ENCODE peak calls at places on chromosomes 13 and 19, in four cellular contexts. One of them, this sample, is unnamed.

GRCh38 chr13:100608906-100609305 is 20.3 kb upstream of the GGACT start:
- DNase-seq in endothelial cell of umbilical vein: peak
- DNase-seq in hepatocyte: peak
- DNase-seq in fibroblast of lung: peak
- DNase-seq in this sample: no peak

GRCh38 chr19:40332669-40333068 is 15.5 kb downstream of the C19orf47 start:
- DNase-seq in endothelial cell of umbilical vein: no peak
- DNase-seq in hepatocyte: no peak
- DNase-seq in fibroblast of lung: no peak
- DNase-seq in this sample: no peak

GRCh38 chr19:5191091-5191490 is 149.5 kb downstream of the PTPRS start:
- DNase-seq in endothelial cell of umbilical vein: no peak
- DNase-seq in hepatocyte: no peak
- DNase-seq in fibroblast of lung: peak
- DNase-seq in this sample: no peak

GRCh38 chr13:113628291-113629270 is 29.4 kb downstream of the ATP4B start:
- DNase-seq in endothelial cell of umbilical vein: no peak
- DNase-seq in hepatocyte: no peak
- DNase-seq in fibroblast of lung: no peak
- DNase-seq in this sample: peak

GRCh38 chr13:113996912-113997745 is 23.3 kb upstream of the C13orf46 start:
- DNase-seq in endothelial cell of umbilical vein: no peak
- DNase-seq in hepatocyte: no peak
- DNase-seq in fibroblast of lung: no peak
- DNase-seq in this sample: no peak

GRCh38 chr13:65613004-65613403 is 1617.1 kb downstream of the PCDH9 start:
- DNase-seq in endothelial cell of umbilical vein: no peak
- DNase-seq in hepatocyte: no peak
- DNase-seq in fibroblast of lung: no peak
- DNase-seq in this sample: peak

GRCh38 chr13:79782541-79783216 is 301.7 kb downstream of the NDFIP2 start:
- DNase-seq in endothelial cell of umbilical vein: peak
- DNase-seq in hepatocyte: peak
- DNase-seq in fibroblast of lung: peak
- DNase-seq in this sample: peak

GRCh38 chr13:32917504-32917903 is 98.7 kb upstream of the KL start:
- DNase-seq in endothelial cell of umbilical vein: peak
- DNase-seq in hepatocyte: no peak
- DNase-seq in fibroblast of lung: peak
- DNase-seq in this sample: no peak

GRCh38 chr19:23762884-23763711 is 4.4 kb upstream of the ZNF681 start:
- DNase-seq in endothelial cell of umbilical vein: no peak
- DNase-seq in hepatocyte: peak
- DNase-seq in fibroblast of lung: peak
- DNase-seq in this sample: peak

GRCh38 chr13:76223999-76224398 is 587.9 kb downstream of the LMO7 start:
- DNase-seq in endothelial cell of umbilical vein: no peak
- DNase-seq in hepatocyte: no peak
- DNase-seq in fibroblast of lung: no peak
- DNase-seq in this sample: no peak

GRCh38 chr13:52454459-52454824 is 836 bp upstream of the CKAP2 start:
- DNase-seq in endothelial cell of umbilical vein: peak
- DNase-seq in hepatocyte: peak
- DNase-seq in fibroblast of lung: peak
- DNase-seq in this sample: no peak

GRCh38 chr13:51793570-51794273 is 10.2 kb downstream of the DHRS12 start:
- DNase-seq in endothelial cell of umbilical vein: peak
- DNase-seq in hepatocyte: peak
- DNase-seq in fibroblast of lung: peak
- DNase-seq in this sample: peak

GRCh38 chr13:27920677-27921420 is 1.0 kb downstream of the PDX1 start:
- DNase-seq in endothelial cell of umbilical vein: no peak
- DNase-seq in hepatocyte: no peak
- DNase-seq in fibroblast of lung: no peak
- DNase-seq in this sample: peak

GRCh38 chr13:45540195-45540594 is 75.3 kb downstream of the ERICH6B start:
- DNase-seq in endothelial cell of umbilical vein: no peak
- DNase-seq in hepatocyte: no peak
- DNase-seq in fibroblast of lung: no peak
- DNase-seq in this sample: no peak

GRCh38 chr13:24252136-24252535 is 57.2 kb upstream of the C1QTNF9 start:
- DNase-seq in endothelial cell of umbilical vein: no peak
- DNase-seq in hepatocyte: no peak
- DNase-seq in fibroblast of lung: no peak
- DNase-seq in this sample: no peak

GRCh38 chr13:109180905-109181425 is 551.6 kb downstream of the MYO16 start:
- DNase-seq in endothelial cell of umbilical vein: no peak
- DNase-seq in hepatocyte: peak
- DNase-seq in fibroblast of lung: peak
- DNase-seq in this sample: peak

GRCh38 chr13:37068962-37069361 is 9.5 kb upstream of the SUPT20H start:
- DNase-seq in endothelial cell of umbilical vein: peak
- DNase-seq in hepatocyte: no peak
- DNase-seq in fibroblast of lung: peak
- DNase-seq in this sample: no peak

GRCh38 chr19:2231621-2232221 is 4.4 kb downstream of the PLEKHJ1 start:
- DNase-seq in endothelial cell of umbilical vein: no peak
- DNase-seq in hepatocyte: no peak
- DNase-seq in fibroblast of lung: no peak
- DNase-seq in this sample: peak

GRCh38 chr13:20939662-20940061 is 37.1 kb upstream of the XPO4 start:
- DNase-seq in endothelial cell of umbilical vein: no peak
- DNase-seq in hepatocyte: no peak
- DNase-seq in fibroblast of lung: no peak
- DNase-seq in this sample: no peak

GRCh38 chr13:67119481-67119883 is 110.7 kb downstream of the PCDH9 start:
- DNase-seq in endothelial cell of umbilical vein: peak
- DNase-seq in hepatocyte: no peak
- DNase-seq in fibroblast of lung: peak
- DNase-seq in this sample: peak

GRCh38 chr19:31260171-31260933 is 88.9 kb downstream of the TSHZ3 start:
- DNase-seq in endothelial cell of umbilical vein: no peak
- DNase-seq in hepatocyte: no peak
- DNase-seq in fibroblast of lung: no peak
- DNase-seq in this sample: peak

GRCh38 chr19:38265213-38265861 is 964 bp downstream of the SPINT2 start:
- DNase-seq in endothelial cell of umbilical vein: no peak
- DNase-seq in hepatocyte: peak
- DNase-seq in fibroblast of lung: peak
- DNase-seq in this sample: peak

GRCh38 chr13:34254366-34254765 is 436.4 kb downstream of the RFC3 start:
- DNase-seq in endothelial cell of umbilical vein: no peak
- DNase-seq in hepatocyte: no peak
- DNase-seq in fibroblast of lung: no peak
- DNase-seq in this sample: peak

GRCh38 chr13:59607172-59607571 is 556.6 kb downstream of the DIAPH3 start:
- DNase-seq in endothelial cell of umbilical vein: no peak
- DNase-seq in hepatocyte: no peak
- DNase-seq in fibroblast of lung: no peak
- DNase-seq in this sample: no peak

GRCh38 chr19:2278504-2279158 is 3.3 kb downstream of the PEAK3 start:
- DNase-seq in endothelial cell of umbilical vein: no peak
- DNase-seq in hepatocyte: no peak
- DNase-seq in fibroblast of lung: no peak
- DNase-seq in this sample: peak

GRCh38 chr13:73059460-73060250 is 850 bp downstream of the KLF5 start:
- DNase-seq in endothelial cell of umbilical vein: peak
- DNase-seq in hepatocyte: peak
- DNase-seq in fibroblast of lung: peak
- DNase-seq in this sample: peak

GRCh38 chr19:29121684-29122083 is 91.3 kb downstream of the UQCRFS1 start:
- DNase-seq in endothelial cell of umbilical vein: no peak
- DNase-seq in hepatocyte: peak
- DNase-seq in fibroblast of lung: no peak
- DNase-seq in this sample: no peak

GRCh38 chr13:99178636-99179035 is 22.0 kb upstream of the UBAC2 start:
- DNase-seq in endothelial cell of umbilical vein: no peak
- DNase-seq in hepatocyte: no peak
- DNase-seq in fibroblast of lung: no peak
- DNase-seq in this sample: no peak

GRCh38 chr13:58804832-58805231 is 1173.3 kb downstream of the PCDH17 start:
- DNase-seq in endothelial cell of umbilical vein: peak
- DNase-seq in hepatocyte: no peak
- DNase-seq in fibroblast of lung: no peak
- DNase-seq in this sample: no peak

GRCh38 chr13:93307166-93307565 is 80.6 kb downstream of the GPC6 start:
- DNase-seq in endothelial cell of umbilical vein: no peak
- DNase-seq in hepatocyte: no peak
- DNase-seq in fibroblast of lung: peak
- DNase-seq in this sample: peak

GRCh38 chr13:33281951-33282595 is 3.5 kb downstream of the STARD13 start:
- DNase-seq in endothelial cell of umbilical vein: peak
- DNase-seq in hepatocyte: no peak
- DNase-seq in fibroblast of lung: peak
- DNase-seq in this sample: no peak

GRCh38 chr13:79986890-79987289 is 354.0 kb downstream of the SPRY2 start:
- DNase-seq in endothelial cell of umbilical vein: no peak
- DNase-seq in hepatocyte: no peak
- DNase-seq in fibroblast of lung: no peak
- DNase-seq in this sample: no peak

GRCh38 chr13:97506511-97506910 is 72.5 kb downstream of the RAP2A start:
- DNase-seq in endothelial cell of umbilical vein: peak
- DNase-seq in hepatocyte: peak
- DNase-seq in fibroblast of lung: no peak
- DNase-seq in this sample: no peak

GRCh38 chr13:75416327-75417005 is 65.5 kb downstream of the TBC1D4 start:
- DNase-seq in endothelial cell of umbilical vein: no peak
- DNase-seq in hepatocyte: no peak
- DNase-seq in fibroblast of lung: no peak
- DNase-seq in this sample: no peak

GRCh38 chr19:41956621-41957020 is 2.5 kb downstream of the RABAC1 start:
- DNase-seq in endothelial cell of umbilical vein: no peak
- DNase-seq in hepatocyte: no peak
- DNase-seq in fibroblast of lung: no peak
- DNase-seq in this sample: peak

GRCh38 chr19:41957161-41957837 is 1.8 kb downstream of the RABAC1 start:
- DNase-seq in endothelial cell of umbilical vein: no peak
- DNase-seq in hepatocyte: no peak
- DNase-seq in fibroblast of lung: no peak
- DNase-seq in this sample: peak

GRCh38 chr19:41955521-41955920 is 3.6 kb downstream of the RABAC1 start:
- DNase-seq in endothelial cell of umbilical vein: no peak
- DNase-seq in hepatocyte: no peak
- DNase-seq in fibroblast of lung: no peak
- DNase-seq in this sample: peak

GRCh38 chr19:41951686-41952172 is 7.4 kb downstream of the RABAC1 start:
- DNase-seq in endothelial cell of umbilical vein: peak
- DNase-seq in hepatocyte: peak
- DNase-seq in fibroblast of lung: peak
- DNase-seq in this sample: peak
- H2AFZ ChIP-seq in endothelial cell of umbilical vein: peak
- H2AFZ ChIP-seq in hepatocyte: no peak
- H2AFZ ChIP-seq in fibroblast of lung: peak
- H2AFZ ChIP-seq in this sample: peak

GRCh38 chr19:7799640-7800355 is 30.2 kb upstream of the EVI5L start:
- DNase-seq in endothelial cell of umbilical vein: peak
- DNase-seq in hepatocyte: peak
- DNase-seq in fibroblast of lung: peak
- DNase-seq in this sample: peak
- H3K4me3 ChIP-seq in endothelial cell of umbilical vein: peak
- H3K4me3 ChIP-seq in hepatocyte: peak
- H3K4me3 ChIP-seq in fibroblast of lung: peak
- H3K4me3 ChIP-seq in this sample: peak

GRCh38 chr19:1199531-1199930 is 6.0 kb upstream of the STK11 start:
- DNase-seq in endothelial cell of umbilical vein: no peak
- DNase-seq in hepatocyte: no peak
- DNase-seq in fibroblast of lung: no peak
- DNase-seq in this sample: peak

GRCh38 chr19:1210227-1210538 is 4.6 kb downstream of the STK11 start:
- DNase-seq in endothelial cell of umbilical vein: no peak
- DNase-seq in hepatocyte: no peak
- DNase-seq in fibroblast of lung: peak
- DNase-seq in this sample: peak

GRCh38 chr19:1206733-1207301 is 1.2 kb downstream of the STK11 start:
- DNase-seq in endothelial cell of umbilical vein: no peak
- DNase-seq in hepatocyte: peak
- DNase-seq in fibroblast of lung: no peak
- DNase-seq in this sample: peak

GRCh38 chr19:1206063-1206732 is 620 bp downstream of the STK11 start:
- DNase-seq in endothelial cell of umbilical vein: no peak
- DNase-seq in hepatocyte: peak
- DNase-seq in fibroblast of lung: no peak
- DNase-seq in this sample: no peak

DNA sequence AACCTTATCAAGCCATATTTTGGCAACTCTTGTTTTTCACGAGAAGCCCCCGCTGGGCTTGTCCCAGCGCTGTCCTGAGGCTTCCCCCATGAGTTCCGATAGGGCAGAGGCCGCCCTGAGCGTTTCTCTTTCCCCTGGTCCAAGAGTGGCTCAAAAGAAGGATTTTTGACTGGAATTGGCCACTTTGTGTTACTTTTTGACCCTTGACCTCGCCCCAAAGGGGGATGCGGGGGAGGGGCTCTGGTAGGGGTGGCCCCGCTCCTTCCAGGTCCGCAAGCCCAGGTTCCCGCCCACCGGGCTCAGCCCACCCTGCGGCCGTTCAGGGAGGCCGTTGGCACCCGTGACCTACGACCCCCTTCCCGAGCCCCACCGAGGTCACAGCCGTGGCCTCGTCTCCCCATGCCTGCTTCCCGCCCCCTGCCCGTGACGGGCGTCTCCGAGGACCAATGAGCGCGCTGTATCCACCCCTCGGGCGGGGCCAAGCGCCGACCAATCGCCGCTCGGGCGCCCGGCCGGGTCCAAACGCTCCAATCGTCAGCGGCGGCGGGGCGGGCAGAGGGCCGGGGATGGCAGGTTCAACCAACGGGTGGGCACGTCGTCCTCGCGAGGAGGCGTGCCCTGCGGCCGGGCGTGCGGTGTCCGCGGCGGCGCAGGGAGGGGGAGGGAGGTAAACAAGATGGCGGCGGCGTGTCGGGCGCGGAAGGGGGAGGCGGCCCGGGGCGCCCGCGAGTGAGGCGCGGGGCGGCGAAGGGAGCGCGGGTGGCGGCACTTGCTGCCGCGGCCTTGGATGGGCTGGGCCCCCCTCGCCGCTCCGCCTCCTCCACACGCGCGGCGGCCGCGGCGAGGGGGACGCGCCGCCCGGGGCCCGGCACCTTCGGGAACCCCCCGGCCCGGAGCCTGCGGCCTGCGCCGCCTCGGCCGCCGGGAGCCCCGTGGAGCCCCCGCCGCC is at the start of gene STK11:
- DNase-seq in endothelial cell of umbilical vein: peak
- DNase-seq in hepatocyte: peak
- DNase-seq in fibroblast of lung: peak
- DNase-seq in this sample: peak
- H2AFZ ChIP-seq in endothelial cell of umbilical vein: peak
- H2AFZ ChIP-seq in hepatocyte: peak
- H2AFZ ChIP-seq in fibroblast of lung: no peak
- H2AFZ ChIP-seq in this sample: peak

DNA sequence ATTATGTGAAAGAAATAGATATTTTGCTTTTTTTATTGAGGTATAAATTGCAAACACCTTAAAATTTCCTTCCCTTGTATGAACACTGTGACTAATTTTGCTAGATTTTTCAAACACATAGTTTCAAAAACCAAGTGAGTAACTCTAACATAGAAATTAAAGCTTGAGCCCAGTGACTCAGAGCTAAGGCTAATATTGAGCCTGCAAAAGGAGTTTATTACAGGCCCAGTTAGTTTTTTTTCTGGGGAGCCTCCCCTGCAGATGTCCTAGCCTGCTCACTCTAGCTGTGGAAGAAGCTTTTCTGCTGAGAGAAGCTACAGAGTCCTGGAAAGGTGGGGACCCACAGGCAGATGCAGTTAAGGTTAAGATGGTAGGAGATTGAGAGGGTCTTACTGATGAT is 3.4 kb downstream of the ZNF430 start:
- DNase-seq in endothelial cell of umbilical vein: no peak
- DNase-seq in hepatocyte: peak
- DNase-seq in fibroblast of lung: peak
- DNase-seq in this sample: peak
- H3K4me3 ChIP-seq in endothelial cell of umbilical vein: no peak
- H3K4me3 ChIP-seq in hepatocyte: no peak
- H3K4me3 ChIP-seq in fibroblast of lung: no peak
- H3K4me3 ChIP-seq in this sample: no peak